ENCODE peak calls at places on chromosomes 4 and X, in seven cellular contexts. One of them, this sample, is unnamed.

GRCh38 chrX:153934473-153935325 is at the start of gene NAA10:
- DNase-seq in gastrocnemius medialis: peak; percentile 68
- DNase-seq in adipocyte: peak; percentile 87
- DNase-seq in SJCRH30: peak; percentile 54
- DNase-seq in heart right ventricle: peak; percentile 54
- DNase-seq in fibroblast of lung: peak; percentile 56
- DNase-seq in tibial artery: peak; percentile 44
- DNase-seq in this sample: peak; percentile 32

GRCh38 chr4:124203613-124204284 is 508.8 kb downstream of the ANKRD50 start:
- DNase-seq in gastrocnemius medialis: no peak
- DNase-seq in adipocyte: no peak
- DNase-seq in SJCRH30: no peak
- DNase-seq in heart right ventricle: no peak
- DNase-seq in fibroblast of lung: peak; percentile 86
- DNase-seq in tibial artery: no peak
- DNase-seq in this sample: no peak

GRCh38 chr4:105944535-105944934 is 49.3 kb downstream of the NPNT start:
- DNase-seq in gastrocnemius medialis: no peak
- DNase-seq in adipocyte: peak; percentile 76
- DNase-seq in SJCRH30: no peak
- DNase-seq in heart right ventricle: peak; percentile 8
- DNase-seq in fibroblast of lung: peak; percentile 30
- DNase-seq in tibial artery: no peak
- DNase-seq in this sample: no peak

GRCh38 chr4:79248610-79249009 is 77.3 kb downstream of the NAA11 start:
- DNase-seq in gastrocnemius medialis: no peak
- DNase-seq in adipocyte: no peak
- DNase-seq in SJCRH30: no peak
- DNase-seq in heart right ventricle: no peak
- DNase-seq in fibroblast of lung: no peak
- DNase-seq in tibial artery: no peak
- DNase-seq in this sample: no peak

GRCh38 chr4:61555789-61556188 is 355.7 kb downstream of the ADGRL3 start:
- DNase-seq in gastrocnemius medialis: no peak
- DNase-seq in adipocyte: no peak
- DNase-seq in SJCRH30: no peak
- DNase-seq in heart right ventricle: peak; percentile 7
- DNase-seq in fibroblast of lung: peak; percentile 58
- DNase-seq in tibial artery: no peak
- DNase-seq in this sample: no peak

GRCh38 chr4:69896530-69897116 is 34.2 kb upstream of the CSN1S1 start:
- DNase-seq in gastrocnemius medialis: no peak
- DNase-seq in adipocyte: peak; percentile 67
- DNase-seq in SJCRH30: no peak
- DNase-seq in heart right ventricle: no peak
- DNase-seq in fibroblast of lung: peak; percentile 62
- DNase-seq in tibial artery: no peak
- DNase-seq in this sample: no peak

GRCh38 chrX:151754042-151754419 is 19.5 kb downstream of the CNGA2 start:
- DNase-seq in gastrocnemius medialis: no peak
- DNase-seq in adipocyte: peak; percentile 80
- DNase-seq in SJCRH30: no peak
- DNase-seq in heart right ventricle: no peak
- DNase-seq in fibroblast of lung: peak; percentile 4
- DNase-seq in tibial artery: no peak
- DNase-seq in this sample: no peak

GRCh38 chr4:17447675-17448298 is 64.1 kb downstream of the QDPR start:
- DNase-seq in gastrocnemius medialis: no peak
- DNase-seq in adipocyte: peak; percentile 92
- DNase-seq in SJCRH30: peak; percentile 37
- DNase-seq in heart right ventricle: peak; percentile 66
- DNase-seq in fibroblast of lung: peak; percentile 83
- DNase-seq in tibial artery: peak; percentile 41
- DNase-seq in this sample: peak; percentile 33

GRCh38 chr4:7947927-7948326 is 8.3 kb upstream of the AFAP1 start:
- DNase-seq in gastrocnemius medialis: no peak
- DNase-seq in adipocyte: no peak
- DNase-seq in SJCRH30: no peak
- DNase-seq in heart right ventricle: no peak
- DNase-seq in fibroblast of lung: no peak
- DNase-seq in tibial artery: no peak
- DNase-seq in this sample: peak; percentile 39

GRCh38 chr4:20916106-20916505 is 215.8 kb downstream of the PACRGL start:
- DNase-seq in gastrocnemius medialis: no peak
- DNase-seq in adipocyte: no peak
- DNase-seq in SJCRH30: no peak
- DNase-seq in heart right ventricle: no peak
- DNase-seq in fibroblast of lung: no peak
- DNase-seq in tibial artery: no peak
- DNase-seq in this sample: peak; percentile 15
- H3K4me3 ChIP-seq in gastrocnemius medialis: no peak overlapping the region
- H3K4me3 ChIP-seq in adipocyte: no peak overlapping the region
- H3K4me3 ChIP-seq in SJCRH30: no peak overlapping the region
- H3K4me3 ChIP-seq in heart right ventricle: no peak overlapping the region
- H3K4me3 ChIP-seq in fibroblast of lung: no peak overlapping the region
- H3K4me3 ChIP-seq in tibial artery: no peak overlapping the region
- H3K4me3 ChIP-seq in this sample: no peak overlapping the region

GRCh38 chrX:68286980-68287379 is 146.3 kb downstream of the OPHN1 start:
- DNase-seq in gastrocnemius medialis: no peak
- DNase-seq in adipocyte: no peak
- DNase-seq in SJCRH30: no peak
- DNase-seq in heart right ventricle: no peak
- DNase-seq in fibroblast of lung: no peak
- DNase-seq in tibial artery: no peak
- DNase-seq in this sample: no peak
- H3K4me1 ChIP-seq in gastrocnemius medialis: no peaks in the 10 kb centered on the region
- H3K4me1 ChIP-seq in adipocyte: no peaks in the 10 kb centered on the region
- H3K4me1 ChIP-seq in SJCRH30: no peaks in the 10 kb centered on the region
- H3K4me1 ChIP-seq in heart right ventricle: no peaks in the 10 kb centered on the region
- H3K4me1 ChIP-seq in fibroblast of lung: no peaks in the 10 kb centered on the region
- H3K4me1 ChIP-seq in tibial artery: no peaks in the 10 kb centered on the region
- H3K4me1 ChIP-seq in this sample: no peaks in the 10 kb centered on the region

GRCh38 chr4:108937066-108937465 is 174.2 kb upstream of the ETNPPL start:
- DNase-seq in gastrocnemius medialis: no peak
- DNase-seq in adipocyte: peak; percentile 6
- DNase-seq in SJCRH30: no peak
- DNase-seq in heart right ventricle: no peak
- DNase-seq in fibroblast of lung: no peak
- DNase-seq in tibial artery: no peak
- DNase-seq in this sample: no peak
- H3K4me3 ChIP-seq in gastrocnemius medialis: no peak overlapping the region
- H3K4me3 ChIP-seq in adipocyte: no peak overlapping the region
- H3K4me3 ChIP-seq in SJCRH30: no peak overlapping the region
- H3K4me3 ChIP-seq in heart right ventricle: no peak overlapping the region
- H3K4me3 ChIP-seq in fibroblast of lung: no peak overlapping the region
- H3K4me3 ChIP-seq in tibial artery: no peak overlapping the region
- H3K4me3 ChIP-seq in this sample: no peak overlapping the region

DNA sequence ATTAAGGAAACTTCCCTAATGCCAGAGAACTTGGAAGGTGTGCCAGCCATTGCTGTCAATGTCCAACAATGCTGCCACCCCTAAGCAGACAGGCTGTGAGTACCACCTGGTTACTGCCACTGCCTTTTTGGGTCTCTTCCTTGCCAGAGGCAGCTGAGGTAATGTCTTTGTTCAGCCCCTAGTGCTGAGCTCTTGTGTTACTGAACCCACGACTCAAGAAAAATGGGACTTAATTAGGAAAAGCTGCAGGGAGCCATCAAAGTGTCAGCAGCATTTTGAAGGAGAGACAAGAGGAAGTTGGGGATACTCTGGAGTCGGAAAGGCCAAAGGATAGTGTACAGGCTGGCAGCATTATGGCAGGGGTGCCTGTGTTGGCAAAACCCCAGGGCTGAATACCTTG is 283.7 kb downstream of the AFF2 start:
- DNase-seq in gastrocnemius medialis: no peak
- DNase-seq in adipocyte: no peak
- DNase-seq in SJCRH30: no peak
- DNase-seq in heart right ventricle: no peak
- DNase-seq in fibroblast of lung: no peak
- DNase-seq in tibial artery: no peak
- DNase-seq in this sample: no peak
- H3K4me1 ChIP-seq in gastrocnemius medialis: no peaks in the 10 kb centered on the region
- H3K4me1 ChIP-seq in adipocyte: no peaks in the 10 kb centered on the region
- H3K4me1 ChIP-seq in SJCRH30: no peaks in the 10 kb centered on the region
- H3K4me1 ChIP-seq in heart right ventricle: no peaks in the 10 kb centered on the region
- H3K4me1 ChIP-seq in fibroblast of lung: no peaks in the 10 kb centered on the region
- H3K4me1 ChIP-seq in tibial artery: no peaks in the 10 kb centered on the region
- H3K4me1 ChIP-seq in this sample: no peaks in the 10 kb centered on the region

DNA sequence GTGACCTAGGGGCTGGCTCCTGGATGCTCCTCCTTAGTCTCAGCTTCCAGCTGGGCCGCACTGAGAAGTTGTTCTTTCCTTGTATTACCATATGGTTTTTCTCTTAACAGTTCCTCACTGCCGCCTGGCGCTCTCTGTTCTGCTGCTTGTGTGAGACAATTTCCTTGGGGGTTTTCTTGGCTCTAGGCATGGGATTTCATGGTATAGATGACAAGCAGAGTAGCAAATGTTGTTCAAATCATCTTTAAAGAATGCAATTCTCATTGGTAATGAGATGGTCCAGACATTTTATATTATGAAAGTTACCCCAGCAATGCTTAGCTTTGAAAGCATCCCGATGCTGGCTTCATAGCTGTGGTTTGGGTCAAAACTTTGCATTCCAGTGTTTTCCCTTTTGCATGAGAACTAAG is 37.6 kb downstream of the SEPTIN11 start:
- DNase-seq in gastrocnemius medialis: no peak
- DNase-seq in adipocyte: peak; percentile 97
- DNase-seq in SJCRH30: no peak
- DNase-seq in heart right ventricle: peak; percentile 28
- DNase-seq in fibroblast of lung: peak; percentile 99
- DNase-seq in tibial artery: peak; percentile 51
- DNase-seq in this sample: no peak
- H3K4me3 ChIP-seq in gastrocnemius medialis: peak overlapping the region; percentile 6
- H3K4me3 ChIP-seq in adipocyte: peak overlapping the region; percentile 71
- H3K4me3 ChIP-seq in SJCRH30: no peak overlapping the region
- H3K4me3 ChIP-seq in heart right ventricle: no peak overlapping the region
- H3K4me3 ChIP-seq in fibroblast of lung: no peak overlapping the region
- H3K4me3 ChIP-seq in tibial artery: no peak overlapping the region
- H3K4me3 ChIP-seq in this sample: no peak overlapping the region

This sample was measured in CD8-positive, alpha-beta T cell.